ENCODE peak calls at places on chromosomes 12 and 14, in eight cellular contexts. L, U, I, W, G, T, Y and M are unnamed samples.

GRCh38 chr14:97838986-97839385 is 1041.8 kb downstream of the VRK1 start:
- DNase-seq in T (no peak), W (no peak), U (no peak), G (no peak), L (no peak), I (no peak), Y (no peak), M (no peak)

GRCh38 chr14:23066368-23066767 is 9.0 kb upstream of the CDH24 start:
- DNase-seq in Y (no peak), L (no peak), T (no peak), U (no peak), W (no peak), G (peak), I (no peak), M (no peak)

GRCh38 chr12:6905414-6906040 is 905 bp downstream of the LRRC23 start:
- DNase-seq in G (no peak), U (no peak), Y (no peak), L (no peak), W (no peak), I (no peak), T (no peak), M (no peak)

GRCh38 chr12:104975621-104976343 is 10.3 kb upstream of the NOPCHAP1 start:
- DNase-seq in L (no peak), G (no peak), I (no peak), W (peak), T (peak), U (no peak), Y (no peak), M (no peak)

GRCh38 chr14:61511558-61511924 is 183.8 kb upstream of the HIF1A start:
- DNase-seq in Y (no peak), G (no peak), I (no peak), T (peak), U (peak), L (no peak), W (no peak), M (no peak)

GRCh38 chr14:24136684-24137528 is 912 bp downstream of the PSME1 start:
- DNase-seq in G (no peak), L (no peak), U (no peak), I (no peak), Y (no peak), W (no peak), T (no peak), M (no peak)

GRCh38 chr12:91226-91625 is 24.7 kb downstream of the IQSEC3 start:
- DNase-seq in G (no peak), Y (no peak), I (no peak), L (no peak), U (no peak), T (no peak), W (no peak), M (no peak)

GRCh38 chr12:9971158-9971557 is at the start of gene CLEC12A:
- DNase-seq in W (no peak), T (no peak), I (no peak), U (no peak), G (no peak), Y (no peak), L (no peak), M (no peak)

GRCh38 chr12:96244826-96245225 is 50.7 kb downstream of the ELK3 start:
- DNase-seq in Y (no peak), L (no peak), T (no peak), U (no peak), I (no peak), G (no peak), W (no peak), M (no peak)

GRCh38 chr14:39682000-39682399 is 249.8 kb upstream of the FBXO33 start:
- DNase-seq in Y (no peak), G (no peak), U (no peak), T (no peak), W (no peak), L (no peak), I (no peak), M (no peak)

GRCh38 chr14:23022849-23023499 is 11.7 kb downstream of the PSMB5 start:
- DNase-seq in W (no peak), U (no peak), Y (no peak), L (no peak), G (no peak), I (no peak), T (no peak), M (no peak)

GRCh38 chr14:50342211-50343080 is 30.3 kb downstream of the DMAC2L start:
- DNase-seq in L (peak), G (peak), Y (peak), I (peak), W (peak), T (peak), U (peak), M (no peak)

GRCh38 chr14:75084513-75084912 is 15.1 kb downstream of the ZC2HC1C start:
- DNase-seq in L (no peak), U (no peak), Y (no peak), W (no peak), T (peak), G (no peak), I (no peak), M (no peak)

GRCh38 chr12:46386877-46387629 is 14.5 kb upstream of the SLC38A2 start:
- DNase-seq in W (peak), Y (no peak), T (no peak), G (peak), U (no peak), I (no peak), L (peak), M (no peak)

GRCh38 chr12:12282761-12283160 is 15.9 kb upstream of the LRP6 start:
- DNase-seq in T (peak), I (no peak), Y (no peak), W (peak), L (peak), U (no peak), G (no peak), M (no peak)

GRCh38 chr12:92384571-92384970 is 238.9 kb upstream of the BTG1 start:
- DNase-seq in W (no peak), I (no peak), L (no peak), U (no peak), Y (no peak), G (no peak), T (no peak), M (no peak)

GRCh38 chr12:47547077-47547476 is 158.8 kb downstream of the RPAP3 start:
- DNase-seq in W (peak), G (no peak), I (no peak), U (no peak), L (peak), T (peak), Y (no peak), M (no peak)